ENCODE peak calls at places on chromosomes 2 and 18, in eight cellular contexts. I, E, O, J, B, R, U and Y are unnamed samples.
A peak's percentile ranks its signal among the peaks of the same experiment; 100 is the strongest.

GRCh38 chr2:171836151-171836910 is 57.7 kb downstream of the SLC25A12 start:
- DNase-seq in B (no peak), J (no peak), O (no peak), I (no peak), E (no peak), R (no peak), U (no peak), Y (no peak)

GRCh38 chr18:1906421-1906820 is 664.9 kb downstream of the METTL4 start:
- DNase-seq in O (no peak), I (no peak), B (no peak), U (no peak), R (no peak), J (no peak), E (no peak), Y (no peak)

GRCh38 chr2:48719480-48720177 is 35.9 kb downstream of the LHCGR start:
- DNase-seq in E (no peak), U (no peak), R (no peak), J (no peak), B (no peak), I (no peak), O (no peak), Y (no peak)

GRCh38 chr18:25233582-25234362 is 118.2 kb downstream of the ZNF521 start:
- DNase-seq in E (peak; percentile 35), R (no peak), O (no peak), U (no peak), J (no peak), I (peak; percentile 28), B (no peak), Y (no peak)

GRCh38 chr2:210267698-210268097 is 42.5 kb upstream of the ACADL start:
- DNase-seq in I (no peak), E (no peak), O (no peak), B (no peak), U (no peak), R (no peak), J (no peak), Y (no peak)

GRCh38 chr2:201358684-201359083 is 1.5 kb upstream of the FLACC1 start:
- DNase-seq in I (no peak), E (peak; percentile 85), O (no peak), J (no peak), B (no peak), R (no peak), U (no peak), Y (no peak)

GRCh38 chr2:174263989-174264388 is 15.7 kb upstream of the OLA1 start:
- DNase-seq in O (no peak), R (no peak), E (peak; percentile 10), B (no peak), I (no peak), U (no peak), J (no peak), Y (no peak)

GRCh38 chr2:27143285-27143684 is 4.1 kb upstream of the PRR30 start:
- DNase-seq in R (no peak), B (no peak), O (no peak), E (no peak), J (no peak), I (no peak), U (no peak), Y (no peak)

GRCh38 chr2:78887436-78887835 is 138.1 kb upstream of the REG3G start:
- DNase-seq in O (no peak), B (no peak), R (no peak), E (no peak), I (no peak), J (no peak), U (no peak), Y (no peak)

GRCh38 chr2:37984176-37984575 is 59.1 kb downstream of the RMDN2 start:
- DNase-seq in O (no peak), I (no peak), B (no peak), E (no peak), J (no peak), U (no peak), R (no peak), Y (no peak)

GRCh38 chr2:17574406-17575073 is 34.0 kb downstream of the VSNL1 start:
- DNase-seq in E (no peak), J (no peak), R (no peak), O (no peak), I (no peak), B (no peak), U (no peak), Y (no peak)

GRCh38 chr2:197852127-197852526 is 47.7 kb downstream of the PLCL1 start:
- DNase-seq in I (no peak), U (no peak), J (no peak), R (no peak), E (no peak), B (no peak), O (no peak), Y (no peak)

GRCh38 chr2:18066894-18067293 is 188.4 kb downstream of the KCNS3 start:
- DNase-seq in I (peak; percentile 16), O (peak; percentile 72), B (no peak), J (no peak), U (no peak), R (no peak), E (no peak), Y (no peak)

GRCh38 chr2:138615257-138615656 is 113.7 kb downstream of the SPOPL start:
- DNase-seq in I (no peak), E (no peak), R (no peak), O (no peak), J (no peak), U (no peak), B (no peak), Y (no peak)

GRCh38 chr2:230969673-230970015 is 26.3 kb upstream of the SPATA3 start:
- DNase-seq in I (no peak), E (no peak), J (no peak), R (no peak), U (no peak), O (no peak), B (no peak), Y (no peak)

GRCh38 chr2:28322051-28322450 is 70.6 kb upstream of the FOSL2 start:
- DNase-seq in J (no peak), I (no peak), O (peak; percentile 42), U (no peak), E (no peak), R (no peak), B (no peak), Y (no peak)

GRCh38 chr2:218320704-218321336 is 28.5 kb upstream of the TMBIM1 start:
- DNase-seq in J (no peak), E (no peak), R (no peak), B (no peak), O (no peak), U (no peak), I (no peak), Y (no peak)

GRCh38 chr2:127449439-127449838 is 31.2 kb downstream of the PROC start:
- DNase-seq in O (no peak), I (no peak), U (no peak), B (no peak), E (no peak), J (no peak), R (no peak), Y (no peak)

GRCh38 chr18:73942081-73942625 is 205.5 kb downstream of the FBXO15 start:
- DNase-seq in E (no peak), J (no peak), B (no peak), U (no peak), I (no peak), O (no peak), R (no peak), Y (no peak)

GRCh38 chr2:158936978-158937377 is 31.5 kb upstream of the TANC1 start:
- DNase-seq in R (peak; percentile 43), B (no peak), O (no peak), J (no peak), I (no peak), U (no peak), E (peak; percentile 85), Y (no peak)

GRCh38 chr2:109136542-109136941 is 7.5 kb downstream of the SH3RF3 start:
- DNase-seq in O (no peak), J (no peak), E (no peak), B (no peak), U (no peak), I (no peak), R (no peak), Y (no peak)

GRCh38 chr18:49189772-49190171 is 239.0 kb upstream of the SMAD7 start:
- DNase-seq in U (no peak), I (no peak), J (no peak), B (no peak), E (peak; percentile 38), O (no peak), R (no peak), Y (no peak)

GRCh38 chr2:10235909-10236550 is 66.7 kb upstream of the HPCAL1 start:
- DNase-seq in J (no peak), O (peak; percentile 25), B (no peak), R (no peak), U (no peak), I (no peak), E (no peak), Y (no peak)

GRCh38 chr2:179141206-179141605 is 91.3 kb upstream of the CCDC141 start:
- DNase-seq in J (no peak), R (no peak), B (no peak), O (no peak), E (no peak), I (no peak), U (no peak), Y (no peak)

GRCh38 chr18:34929336-34929780 is 111.9 kb upstream of the MAPRE2 start:
- DNase-seq in J (no peak), I (no peak), E (peak; percentile 55), U (no peak), R (no peak), B (no peak), O (no peak), Y (no peak)

GRCh38 chr2:169799555-169799954 is 884 bp downstream of the SSB start:
- DNase-seq in B (no peak), J (no peak), R (no peak), E (no peak), O (no peak), U (no peak), I (no peak), Y (no peak)

GRCh38 chr2:206463685-206464084 is 20.4 kb downstream of the ADAM23 start:
- DNase-seq in B (no peak), J (no peak), O (no peak), E (no peak), R (no peak), I (no peak), U (no peak), Y (no peak)

GRCh38 chr2:96097441-96097840 is 18.9 kb downstream of the ADRA2B start:
- DNase-seq in B (no peak), E (no peak), U (no peak), I (no peak), R (no peak), O (no peak), J (no peak), Y (no peak)

GRCh38 chr2:199903111-199903510 is 8.0 kb upstream of the C2orf69 start:
- DNase-seq in B (no peak), U (no peak), R (no peak), J (no peak), E (no peak), I (no peak), O (no peak), Y (no peak)

GRCh38 chr2:127400897-127401756 is 13.4 kb upstream of the MAP3K2 start:
- DNase-seq in I (no peak), R (peak; percentile 68), E (no peak), O (peak; percentile 56), U (no peak), J (no peak), B (no peak), Y (no peak)

GRCh38 chr2:215753808-215754207 is 259.5 kb downstream of the MREG start:
- DNase-seq in U (no peak), O (no peak), E (no peak), J (no peak), R (no peak), I (no peak), B (no peak), Y (no peak)

GRCh38 chr2:20378891-20379519 is 28.4 kb upstream of the PUM2 start:
- DNase-seq in O (peak; percentile 92), I (peak; percentile 72), B (no peak), E (peak; percentile 91), J (no peak), U (peak; percentile 68), R (peak; percentile 65), Y (no peak)

GRCh38 chr2:230129343-230129742 is 60.6 kb upstream of the SLC16A14 start:
- DNase-seq in R (no peak), U (no peak), B (no peak), O (no peak), E (no peak), J (no peak), I (no peak), Y (no peak)

GRCh38 chr18:37465922-37466321 is 99.7 kb downstream of the CELF4 start:
- DNase-seq in B (no peak), E (no peak), U (no peak), O (no peak), J (no peak), R (no peak), I (peak; percentile 69), Y (no peak)